ENCODE peak calls at places on chromosomes 1 and 21, in ten cellular contexts. N is iris pigment epithelial cell; Y is HT-29; D is AG20443; R is mucosa of descending colon; Z is stimulated activated CD8-positive, alpha-beta memory T cell treated with anti-CD3 and anti-CD28 coated beads, Interleukin-2, amount 100 ng/mL, for 48 hours; C is heart left ventricle; B is SK-N-SH; A is GM23248; I is choroid plexus epithelial cell. T is an unnamed sample.

GRCh38 chr1:194830387-194830786 is 1644.0 kb upstream of the B3GALT2 start:
- DNase-seq in N (no peak), Y (no peak), D (no peak), R (no peak), Z (no peak), C (no peak), B (no peak), A (no peak), I (no peak), T (no peak)

GRCh38 chr1:211352985-211353515 is 26.4 kb downstream of the TRAF5 start:
- DNase-seq in N (peak), Y (peak), D (no peak), R (peak), Z (no peak), C (no peak), B (no peak), A (peak), I (peak), T (no peak)

GRCh38 chr1:215543191-215543606 is 23.9 kb upstream of the KCTD3 start:
- DNase-seq in N (peak), Y (peak), D (peak), R (peak), Z (no peak), C (no peak), B (no peak), A (peak), I (peak), T (peak)

GRCh38 chr1:43970911-43971310 is 1.1 kb downstream of the DPH2 start:
- DNase-seq in N (no peak), Y (no peak), D (no peak), R (no peak), Z (no peak), C (no peak), B (no peak), A (no peak), I (no peak), T (no peak)

GRCh38 chr1:101474039-101474665 is 237.3 kb downstream of the S1PR1 start:
- DNase-seq in N (peak), Y (peak), D (no peak), R (no peak), Z (no peak), C (no peak), B (peak), A (peak), I (peak), T (peak)

GRCh38 chr1:230972855-230973271 is 5.8 kb downstream of the TTC13 start:
- DNase-seq in N (peak), Y (peak), D (peak), R (peak), Z (no peak), C (no peak), B (no peak), A (peak), I (no peak), T (no peak)

GRCh38 chr21:39451332-39452206 is at the start of gene SH3BGR:
- DNase-seq in N (no peak), Y (no peak), D (peak), R (no peak), Z (no peak), C (peak), B (peak), A (peak), I (no peak), T (no peak)

GRCh38 chr1:231729541-231729940 is 103.0 kb downstream of the DISC1 start:
- DNase-seq in N (peak), Y (no peak), D (no peak), R (no peak), Z (no peak), C (no peak), B (no peak), A (no peak), I (peak), T (no peak)

GRCh38 chr21:42236693-42237092 is 17.8 kb downstream of the ABCG1 start:
- DNase-seq in N (no peak), Y (no peak), D (no peak), R (no peak), Z (no peak), C (no peak), B (no peak), A (no peak), I (no peak), T (no peak)

GRCh38 chr1:223146745-223147144 is 3.7 kb upstream of the TLR5 start:
- DNase-seq in N (no peak), Y (no peak), D (no peak), R (no peak), Z (no peak), C (no peak), B (no peak), A (no peak), I (no peak), T (no peak)

GRCh38 chr1:240234477-240235225 is 143.0 kb downstream of the FMN2 start:
- DNase-seq in N (peak), Y (no peak), D (peak), R (no peak), Z (no peak), C (no peak), B (no peak), A (peak), I (no peak), T (peak)

GRCh38 chr1:59477286-59477685 is 180.4 kb downstream of the FGGY start:
- DNase-seq in N (peak), Y (peak), D (peak), R (no peak), Z (peak), C (no peak), B (no peak), A (peak), I (peak), T (no peak)

GRCh38 chr1:94962745-94963265 is 35.9 kb upstream of the CNN3 start:
- DNase-seq in N (peak), Y (peak), D (peak), R (peak), Z (no peak), C (no peak), B (no peak), A (peak), I (peak), T (no peak)